ENCODE peak calls at places on chromosomes 7 and 10, in seven cellular contexts. L, C, Q, G, A, D and X are unnamed samples.

GRCh38 chr10:17348111-17349008 is 106.0 kb downstream of the ST8SIA6 start:
- DNase-seq in L (no peak), C (no peak), A (no peak), Q (no peak), G (no peak), D (peak; percentile 75), X (peak; percentile 79)

GRCh38 chr7:49119706-49120105 is 195.4 kb downstream of the CDC14C start:
- DNase-seq in D (no peak), Q (no peak), L (no peak), G (peak; percentile 79), C (no peak), A (no peak), X (no peak)

GRCh38 chr7:30027065-30027456 is 559 bp upstream of the FKBP14 start:
- DNase-seq in Q (no peak), G (no peak), C (no peak), L (no peak), D (peak; percentile 66), A (no peak), X (peak; percentile 57)

GRCh38 chr10:119679480-119679829 is 28.3 kb downstream of the BAG3 start:
- DNase-seq in D (no peak), G (no peak), Q (no peak), L (no peak), A (no peak), C (no peak), X (no peak)

GRCh38 chr7:14432936-14433335 is 443.5 kb upstream of the ETV1 start:
- DNase-seq in C (no peak), L (peak; percentile 59), A (no peak), D (no peak), Q (no peak), G (peak; percentile 65), X (no peak)

GRCh38 chr7:83476501-83476900 is 172.4 kb downstream of the SEMA3E start:
- DNase-seq in G (no peak), C (no peak), Q (no peak), A (no peak), L (no peak), D (no peak), X (no peak)

GRCh38 chr7:2522780-2523433 is 3.3 kb downstream of the LFNG start:
- DNase-seq in G (peak; percentile 94), A (peak; percentile 73), C (no peak), Q (no peak), L (peak; percentile 68), D (no peak), X (no peak)

GRCh38 chr10:8403711-8404371 is 349.4 kb downstream of the GATA3 start:
- DNase-seq in Q (no peak), L (peak; percentile 15), G (peak; percentile 71), D (no peak), C (no peak), A (peak; percentile 72), X (no peak)

GRCh38 chr10:32190890-32191491 is 134.8 kb upstream of the KIF5B start:
- DNase-seq in Q (no peak), G (peak; percentile 34), C (peak; percentile 46), A (no peak), D (peak; percentile 78), L (peak; percentile 15), X (peak; percentile 36)

GRCh38 chr10:71660313-71660712 is 59.3 kb downstream of the C10orf105 start:
- DNase-seq in L (no peak), D (no peak), G (no peak), C (no peak), Q (no peak), A (no peak), X (no peak)

GRCh38 chr10:65571011-65571570 is 1354.7 kb upstream of the LRRTM3 start:
- DNase-seq in L (no peak), A (peak; percentile 34), G (peak; percentile 71), C (peak; percentile 9), D (no peak), Q (no peak), X (no peak)

GRCh38 chr10:22341190-22341935 is 3.9 kb upstream of the SPAG6 start:
- DNase-seq in Q (no peak), G (peak; percentile 29), A (peak; percentile 53), C (peak; percentile 52), D (no peak), L (peak; percentile 56), X (peak; percentile 15)

GRCh38 chr10:71486465-71487114 is 89.9 kb downstream of the CDH23 start:
- DNase-seq in C (peak; percentile 8), G (peak; percentile 77), Q (no peak), A (peak; percentile 81), D (peak; percentile 85), L (peak; percentile 61), X (peak; percentile 2)

GRCh38 chr7:55469271-55469681 is 103.0 kb downstream of the VOPP1 start:
- DNase-seq in A (no peak), G (no peak), D (no peak), L (no peak), C (no peak), Q (no peak), X (no peak)

GRCh38 chr7:144818516-144818915 is 17.3 kb downstream of the TPK1 start:
- DNase-seq in Q (no peak), A (no peak), D (no peak), C (no peak), G (no peak), L (no peak), X (no peak)

GRCh38 chr7:26298432-26299058 is 6.9 kb downstream of the SNX10 start:
- DNase-seq in D (no peak), Q (no peak), G (no peak), C (no peak), A (no peak), L (no peak), X (no peak)

GRCh38 chr7:51606601-51607154 is 290.1 kb upstream of the COBL start:
- DNase-seq in D (no peak), G (no peak), C (no peak), L (no peak), A (no peak), Q (no peak), X (no peak)

GRCh38 chr7:106167439-106168136 is 55.5 kb upstream of the SYPL1 start:
- DNase-seq in C (no peak), Q (no peak), D (no peak), G (no peak), L (no peak), A (no peak), X (no peak)

GRCh38 chr7:97187067-97187466 is 69.6 kb downstream of the SDHAF3 start:
- DNase-seq in Q (no peak), C (peak; percentile 38), L (no peak), G (no peak), D (no peak), A (no peak), X (peak; percentile 61)

GRCh38 chr7:111679944-111680343 is 117.7 kb upstream of the IMMP2L start:
- DNase-seq in D (peak; percentile 83), G (no peak), A (no peak), Q (no peak), L (no peak), C (no peak), X (no peak)

GRCh38 chr10:51389415-51390342 is 309.7 kb downstream of the CSTF2T start:
- DNase-seq in D (peak; percentile 57), Q (peak; percentile 33), C (peak; percentile 59), G (peak; percentile 72), L (peak; percentile 44), A (peak; percentile 68), X (peak; percentile 99)

GRCh38 chr7:142158741-142159496 is 47.4 kb downstream of the MGAM2 start:
- DNase-seq in C (no peak), A (no peak), G (no peak), D (no peak), Q (no peak), L (no peak), X (no peak)

GRCh38 chr10:114543456-114543855 is 114.6 kb downstream of the ABLIM1 start:
- DNase-seq in A (no peak), Q (no peak), D (no peak), G (no peak), C (no peak), L (no peak), X (no peak)

GRCh38 chr10:124646483-124647352 is 97.5 kb downstream of the FAM53B start:
- DNase-seq in C (peak; percentile 80), G (no peak), D (peak; percentile 37), Q (no peak), L (no peak), A (no peak), X (peak; percentile 88)

GRCh38 chr7:108222236-108222892 is 92.2 kb upstream of the LAMB4 start:
- DNase-seq in G (peak; percentile 74), C (peak; percentile 40), A (peak; percentile 41), D (peak; percentile 74), L (no peak), Q (no peak), X (peak; percentile 43)

GRCh38 chr7:7125993-7126392 is 56.4 kb upstream of the C1GALT1 start:
- DNase-seq in L (no peak), C (no peak), D (peak; percentile 49), G (no peak), A (no peak), Q (no peak), X (no peak)
- H3K4ac ChIP-seq in L (no peak overlapping the region), C (no peak overlapping the region), D (no peak overlapping the region), G (no peak overlapping the region), A (no peak overlapping the region), Q (no peak overlapping the region), X (no peak overlapping the region)

DNA sequence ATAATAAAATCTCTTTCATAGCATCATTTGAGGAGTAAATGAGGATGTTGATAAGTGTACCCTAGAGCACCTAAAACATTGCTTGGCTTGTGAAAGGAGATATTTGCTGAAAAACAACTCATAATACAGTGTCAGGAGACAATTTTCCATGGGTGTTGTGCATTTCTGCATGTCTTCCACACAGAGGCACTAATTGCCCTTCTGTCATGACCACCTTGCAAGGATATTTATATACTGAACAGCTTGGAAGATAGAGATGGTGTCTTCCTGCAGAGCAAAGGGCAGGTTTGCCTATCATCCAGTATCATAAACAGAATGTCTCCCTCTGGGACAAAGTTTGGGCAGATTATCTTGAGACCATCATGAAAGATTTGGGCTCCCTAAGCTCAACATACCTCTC is 495.2 kb upstream of the LRRN3 start:
- DNase-seq in Q (no peak), L (no peak), C (no peak), G (no peak), D (peak; percentile 38), A (no peak), X (no peak)
- H3K18ac ChIP-seq in Q (no peak overlapping the region), L (no peak overlapping the region), C (no peak overlapping the region), G (no peak overlapping the region), D (no peak overlapping the region), A (no peak overlapping the region), X (no peak overlapping the region)

GRCh38 chr10:15232279-15232678 is 63.8 kb upstream of the NMT2 start:
- DNase-seq in L (no peak), C (no peak), G (no peak), Q (no peak), D (no peak), A (no peak), X (no peak)

GRCh38 chr10:15231403-15231802 is 62.9 kb upstream of the NMT2 start:
- DNase-seq in G (no peak), A (no peak), C (no peak), Q (no peak), D (no peak), L (no peak), X (no peak)

GRCh38 chr10:15229268-15229667 is 60.8 kb upstream of the NMT2 start:
- DNase-seq in C (no peak), L (no peak), Q (no peak), A (no peak), D (no peak), G (no peak), X (no peak)

GRCh38 chr10:15228426-15228825 is 59.9 kb upstream of the NMT2 start:
- DNase-seq in L (no peak), Q (no peak), A (no peak), D (no peak), G (no peak), C (no peak), X (no peak)

GRCh38 chr10:15230257-15230656 is 61.8 kb upstream of the NMT2 start:
- DNase-seq in G (no peak), L (no peak), Q (no peak), D (no peak), C (no peak), A (no peak), X (no peak)
- H3K4ac ChIP-seq in G (no peak overlapping the region), L (no peak overlapping the region), Q (no peak overlapping the region), D (no peak overlapping the region), C (no peak overlapping the region), A (no peak overlapping the region), X (no peak overlapping the region)

GRCh38 chr10:55746002-55746401 is 615.1 kb downstream of the ZWINT start:
- DNase-seq in L (no peak), C (no peak), D (no peak), A (no peak), G (no peak), Q (no peak), X (no peak)
- H3K18ac ChIP-seq in L (no peak overlapping the region), C (no peak overlapping the region), D (no peak overlapping the region), A (no peak overlapping the region), G (no peak overlapping the region), Q (no peak overlapping the region), X (no peak overlapping the region)